ENCODE peak calls at places on chromosomes 16 and 17, in five cellular contexts. A is PC-3; P is NB4; N is CD4-positive, alpha-beta memory T cell; G is heart left ventricle. H is an unnamed sample.

GRCh38 chr17:48738424-48738802 is 9.9 kb upstream of the HOXB13 start:
- DNase-seq in P (no peak), A (no peak), G (no peak), N (no peak), H (no peak)

GRCh38 chr16:6616746-6617145 is 715.9 kb upstream of the RBFOX1 start:
- DNase-seq in A (no peak), N (no peak), P (no peak), G (no peak), H (no peak)

GRCh38 chr16:28875134-28876015 is 2.9 kb upstream of the ATP2A1 start:
- DNase-seq in G (no peak), N (no peak), A (no peak), P (no peak), H (no peak)

GRCh38 chr16:83744521-83744981 is 63.2 kb upstream of the HSBP1 start:
- DNase-seq in A (peak), N (no peak), G (peak), P (peak), H (peak)

GRCh38 chr17:17070931-17071330 is 28.7 kb downstream of the MPRIP start:
- DNase-seq in N (no peak), A (no peak), G (peak), P (no peak), H (peak)

GRCh38 chr17:58786586-58787295 is 31.1 kb downstream of the PPM1E start:
- DNase-seq in N (no peak), A (peak), G (no peak), P (no peak), H (no peak)

GRCh38 chr17:79645777-79646088 is 34.9 kb upstream of the RBFOX3 start:
- DNase-seq in N (no peak), P (no peak), A (no peak), G (no peak), H (no peak)

GRCh38 chr17:80023261-80024205 is 12.1 kb downstream of the TBC1D16 start:
- DNase-seq in N (no peak), A (no peak), P (no peak), G (no peak), H (no peak)

GRCh38 chr16:80614908-80615696 is 74.3 kb downstream of the DYNLRB2 start:
- DNase-seq in G (no peak), A (peak), P (no peak), N (no peak), H (no peak)

GRCh38 chr17:64255764-64256163 is 7.3 kb downstream of the TEX2 start:
- DNase-seq in A (no peak), G (no peak), P (no peak), N (no peak), H (no peak)

GRCh38 chr17:17498606-17499301 is 2.6 kb upstream of the RASD1 start:
- DNase-seq in P (no peak), G (no peak), A (no peak), N (no peak), H (no peak)

GRCh38 chr17:74452027-74452840 is 14.2 kb upstream of the CD300A start:
- DNase-seq in G (peak), P (peak), A (no peak), N (no peak), H (no peak)

GRCh38 chr17:33038740-33039139 is 47.1 kb downstream of the SPACA3 start:
- DNase-seq in P (peak), N (no peak), A (peak), G (peak), H (no peak)

GRCh38 chr16:29028457-29029167 is 43.8 kb downstream of the LAT start:
- DNase-seq in N (no peak), P (no peak), A (no peak), G (no peak), H (no peak)

GRCh38 chr16:4272114-4272954 is 489 bp downstream of the TFAP4 start:
- DNase-seq in N (peak), G (peak), A (peak), P (peak), H (peak)

GRCh38 chr17:33012522-33013033 is 20.9 kb downstream of the SPACA3 start:
- DNase-seq in A (peak), P (no peak), N (no peak), G (no peak), H (no peak)

GRCh38 chr17:74962622-74963394 is 9.8 kb downstream of the HID1 start:
- DNase-seq in N (no peak), P (no peak), A (no peak), G (no peak), H (no peak)

DNA sequence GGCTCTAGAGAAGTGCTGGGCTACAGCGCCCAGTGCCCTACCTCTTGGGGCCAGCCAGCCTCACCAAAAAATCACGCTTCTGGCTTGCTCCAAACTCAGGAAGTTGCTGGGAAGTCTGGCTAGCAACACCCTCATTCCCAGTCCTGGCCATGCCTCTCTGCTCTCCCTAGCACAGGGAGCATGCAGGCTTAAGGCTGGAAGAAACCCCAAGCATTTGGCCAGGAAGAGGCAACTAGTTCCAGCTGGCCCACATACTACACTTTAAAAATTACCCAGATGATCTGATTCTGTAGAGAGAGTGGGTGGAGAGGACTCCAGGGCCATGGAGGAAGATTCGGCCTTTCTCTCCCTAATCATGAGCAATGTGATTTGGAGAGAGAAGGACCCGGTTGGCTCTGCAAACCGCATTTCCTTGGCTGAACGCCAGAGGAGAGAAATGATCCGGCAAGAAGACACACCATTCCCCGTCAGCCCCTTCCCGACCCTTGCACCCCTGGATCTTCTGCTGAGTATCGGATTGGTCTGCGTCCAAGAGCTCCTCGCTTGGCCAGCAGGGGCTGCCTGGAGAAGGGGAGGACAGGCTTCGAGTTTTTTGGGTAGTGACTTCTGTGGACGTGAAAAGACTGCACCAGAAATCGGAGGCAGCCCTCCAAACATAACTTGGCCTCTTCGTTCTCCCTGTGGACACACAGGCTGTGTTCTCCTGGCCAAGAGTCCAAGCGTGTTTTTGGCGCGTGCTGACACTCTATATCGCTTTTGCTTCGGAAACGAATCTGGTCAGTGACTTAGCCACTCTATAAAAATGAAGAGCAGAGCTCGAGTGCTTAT is 406.3 kb downstream of the WWOX start:
- DNase-seq in G (peak), P (no peak), A (no peak), N (no peak), H (peak)
- H3K4me3 ChIP-seq in G (peak), P (no peak), A (no peak), N (no peak), H (peak)

DNA sequence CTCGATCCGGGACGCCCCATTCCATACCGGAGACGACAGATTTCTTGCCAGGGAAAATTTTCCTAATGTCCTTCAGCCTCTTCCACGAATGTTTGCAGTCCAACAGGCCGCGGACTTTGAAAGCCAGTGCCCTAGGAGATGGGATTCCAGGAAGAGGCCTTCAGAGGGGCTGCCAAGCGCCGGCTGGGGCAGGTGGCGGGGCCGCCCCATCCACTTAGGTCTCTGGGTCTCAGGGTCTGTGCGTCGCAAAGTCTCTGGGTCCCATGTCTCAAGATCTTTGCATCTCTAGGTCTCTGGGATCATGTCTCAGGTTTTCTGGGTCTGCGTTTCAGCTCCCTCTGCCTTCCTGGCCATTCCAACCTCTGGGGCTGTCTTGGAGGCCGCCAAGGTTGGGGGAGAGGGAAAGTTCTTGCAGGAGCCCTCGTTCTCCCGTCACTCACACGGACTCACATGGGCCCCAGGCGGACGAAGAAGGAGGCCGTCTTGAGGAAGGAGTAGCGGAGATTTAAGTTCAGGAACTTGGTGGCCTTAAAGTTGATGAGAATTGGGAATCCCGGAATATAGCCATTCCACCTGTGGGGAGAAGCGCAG is 7.2 kb downstream of the ALOX12B start:
- DNase-seq in P (no peak), A (no peak), N (no peak), G (no peak), H (no peak)
- H3K4me3 ChIP-seq in P (no peak), A (peak), N (peak), G (peak), H (peak)

DNA sequence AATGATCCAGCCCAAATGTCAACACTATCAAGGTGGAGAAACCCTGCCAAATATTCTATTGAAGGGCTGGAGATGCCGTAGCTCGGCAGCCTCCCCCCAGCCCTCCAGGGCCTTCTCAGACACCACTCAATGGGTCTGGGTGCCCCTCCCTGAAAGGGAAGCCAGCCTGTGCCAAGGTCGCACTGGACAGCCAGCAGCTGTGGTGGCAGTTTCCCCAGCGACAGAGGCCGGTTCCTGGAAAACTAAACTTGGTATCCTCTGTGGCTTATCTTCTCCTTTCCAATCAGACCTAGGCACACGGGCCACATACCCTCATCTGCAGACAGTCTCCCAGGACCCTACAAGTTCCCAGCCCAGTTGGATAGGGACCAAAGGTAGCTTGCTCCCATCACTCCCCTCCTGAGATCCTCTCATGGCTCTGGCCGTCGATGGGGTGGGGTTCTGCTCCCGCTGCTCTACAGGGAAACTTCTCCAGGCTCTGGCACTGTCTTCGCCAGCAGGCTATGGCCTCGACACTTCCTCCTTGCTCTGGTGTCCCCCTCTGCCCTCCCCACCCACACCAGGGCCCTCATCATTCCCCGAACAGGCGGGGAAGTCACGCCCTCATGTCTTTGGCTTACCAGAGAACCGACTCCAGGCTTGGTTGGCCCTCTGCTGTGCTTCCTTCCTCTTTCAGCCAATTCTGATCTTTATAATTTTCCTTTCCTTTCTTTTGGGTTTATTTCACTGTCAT is 18.3 kb upstream of the IL21R start:
- DNase-seq in P (peak), G (peak), A (no peak), N (no peak), H (peak)
- H3K4me3 ChIP-seq in P (no peak), G (no peak), A (no peak), N (no peak), H (no peak)

GRCh38 chr17:68759343-68760140 is 158.4 kb upstream of the FAM20A start:
- DNase-seq in G (peak), N (no peak), A (peak), P (peak), H (peak)
- H3K4me3 ChIP-seq in G (peak), N (no peak), A (peak), P (peak), H (peak)

GRCh38 chr16:22217890-22218730 is 12.0 kb downstream of the EEF2K start:
- DNase-seq in P (peak), G (peak), A (no peak), N (no peak), H (peak)

GRCh38 chr16:22214893-22215292 is 8.8 kb downstream of the EEF2K start:
- DNase-seq in G (no peak), A (no peak), P (peak), N (no peak), H (no peak)

GRCh38 chr16:22213801-22214200 is 7.7 kb downstream of the EEF2K start:
- DNase-seq in N (no peak), P (no peak), A (no peak), G (no peak), H (no peak)

GRCh38 chr16:22214402-22214801 is 8.3 kb downstream of the EEF2K start:
- DNase-seq in N (no peak), G (no peak), A (no peak), P (no peak), H (no peak)

DNA sequence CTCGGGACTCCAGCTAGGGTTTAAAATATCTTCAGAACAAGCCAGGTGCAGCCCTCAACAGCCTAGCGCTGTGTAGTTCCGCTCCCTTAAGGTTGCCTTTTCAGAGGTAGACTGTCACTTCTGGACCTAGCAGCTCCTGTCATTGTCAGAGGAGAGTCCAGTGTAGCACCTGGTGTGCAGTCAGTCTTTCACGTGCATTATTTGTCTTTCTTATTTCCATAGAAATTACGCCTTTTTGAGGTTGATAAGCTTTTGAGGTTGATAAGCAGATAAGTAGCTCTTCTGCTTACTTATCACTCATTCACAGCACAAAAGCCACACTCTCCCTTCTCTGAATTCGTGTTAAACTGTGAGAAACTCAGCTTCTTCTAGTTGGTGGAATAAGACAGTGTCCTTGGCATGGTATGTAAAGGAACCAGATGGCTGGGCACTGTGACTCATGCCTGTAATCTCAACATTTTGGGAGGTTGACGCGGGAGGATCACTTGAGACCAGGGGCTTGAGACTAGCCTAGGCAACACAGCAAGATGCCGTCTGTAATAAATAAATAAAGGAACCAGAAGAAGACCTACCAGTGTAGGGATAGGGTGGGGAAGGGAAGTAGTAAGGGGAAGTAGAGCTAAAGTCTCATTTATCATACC is 10.2 kb downstream of the EEF2K start:
- DNase-seq in A (no peak), N (no peak), G (no peak), P (peak), H (no peak)
- H3K4me3 ChIP-seq in A (no peak), N (no peak), G (no peak), P (no peak), H (no peak)

DNA sequence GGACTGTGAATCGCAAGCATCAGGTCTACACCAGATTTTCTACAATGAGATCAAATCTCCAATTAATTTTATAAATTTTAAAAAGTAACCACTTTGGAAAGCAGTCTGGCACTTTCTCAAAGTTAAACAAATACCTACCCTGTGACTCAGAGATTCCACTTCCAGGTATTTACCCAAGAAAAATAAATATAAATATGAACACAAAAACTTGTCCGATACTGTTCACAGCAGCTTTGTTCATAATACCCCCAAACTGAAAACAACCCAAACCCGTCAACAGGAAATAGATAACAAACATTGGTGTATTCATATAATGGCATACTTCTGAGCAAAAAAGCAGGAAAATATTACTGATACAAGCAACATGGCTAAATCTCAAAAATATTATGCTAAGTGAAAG is 12.1 kb downstream of the ZDHHC7 start:
- DNase-seq in A (peak), G (no peak), P (no peak), N (no peak), H (no peak)
- H3K4me3 ChIP-seq in A (peak), G (no peak), P (no peak), N (no peak), H (no peak)

DNA sequence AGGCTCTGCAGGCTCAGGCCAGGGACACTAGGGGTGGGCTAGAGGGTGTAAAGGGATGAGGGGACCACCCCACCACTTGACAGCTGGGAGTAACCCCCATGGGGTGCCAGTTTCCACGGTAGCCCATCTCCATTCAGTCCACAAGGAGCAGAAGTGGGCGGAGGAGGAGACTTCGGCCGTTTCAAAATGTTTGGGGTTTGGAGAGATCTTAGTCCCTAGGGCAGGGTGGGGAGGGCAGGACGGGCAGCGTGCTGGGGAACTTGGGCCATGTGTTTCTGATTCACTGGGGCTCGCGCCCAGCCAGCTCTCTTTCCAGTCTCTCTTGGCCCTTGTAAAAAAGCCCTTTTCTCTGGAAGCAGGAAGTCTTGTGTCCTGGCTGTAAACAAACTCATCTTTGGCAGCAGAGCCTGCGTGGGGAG is 8.3 kb downstream of the CYGB start:
- DNase-seq in P (peak), G (peak), N (no peak), A (peak), H (peak)
- H3K4me3 ChIP-seq in P (no peak), G (no peak), N (no peak), A (no peak), H (peak)

GRCh38 chr17:5499790-5500189 is 13.4 kb downstream of the MIS12 start:
- DNase-seq in P (no peak), G (no peak), N (no peak), A (no peak), H (no peak)
- H3K4me3 ChIP-seq in P (no peak), G (peak), N (peak), A (peak), H (peak)